ENCODE peak calls at places on chromosomes 3 and 15, in five cellular contexts. One of them, this sample, is unnamed. For H3K9me3, the result is how much of the 10 kb centered on the place peaks cover.

GRCh38 chr3:155382396-155383042 is 89.0 kb upstream of the STRIT1 start:
- DNase-seq in astrocyte: peak
- DNase-seq in BE2C: peak
- DNase-seq in psoas muscle: peak
- DNase-seq in transverse colon: peak
- DNase-seq in this sample: peak

GRCh38 chr3:169252535-169252934 is 411.0 kb downstream of the MECOM start:
- DNase-seq in astrocyte: no peak
- DNase-seq in BE2C: no peak
- DNase-seq in psoas muscle: no peak
- DNase-seq in transverse colon: no peak
- DNase-seq in this sample: no peak

GRCh38 chr3:168996622-168997021 is 666.9 kb downstream of the MECOM start:
- DNase-seq in astrocyte: no peak
- DNase-seq in BE2C: no peak
- DNase-seq in psoas muscle: no peak
- DNase-seq in transverse colon: no peak
- DNase-seq in this sample: peak

GRCh38 chr15:49085696-49086459 is 39.6 kb upstream of the SECISBP2L start:
- DNase-seq in astrocyte: no peak
- DNase-seq in BE2C: no peak
- DNase-seq in psoas muscle: no peak
- DNase-seq in transverse colon: no peak
- DNase-seq in this sample: no peak

GRCh38 chr3:23735575-23736326 is 70.0 kb upstream of the UBE2E1 start:
- DNase-seq in astrocyte: no peak
- DNase-seq in BE2C: peak
- DNase-seq in psoas muscle: no peak
- DNase-seq in transverse colon: no peak
- DNase-seq in this sample: no peak

GRCh38 chr3:47394867-47395266 is 14.0 kb downstream of the PTPN23 start:
- DNase-seq in astrocyte: no peak
- DNase-seq in BE2C: no peak
- DNase-seq in psoas muscle: no peak
- DNase-seq in transverse colon: no peak
- DNase-seq in this sample: no peak

GRCh38 chr15:36885709-36886108 is 214.6 kb downstream of the MEIS2 start:
- DNase-seq in astrocyte: no peak
- DNase-seq in BE2C: no peak
- DNase-seq in psoas muscle: no peak
- DNase-seq in transverse colon: no peak
- DNase-seq in this sample: no peak

GRCh38 chr3:191492601-191493000 is 31.6 kb downstream of the PYDC2 start:
- DNase-seq in astrocyte: peak
- DNase-seq in BE2C: no peak
- DNase-seq in psoas muscle: no peak
- DNase-seq in transverse colon: no peak
- DNase-seq in this sample: no peak

GRCh38 chr3:155548194-155548593 is 196.7 kb downstream of the PLCH1 start:
- DNase-seq in astrocyte: peak
- DNase-seq in BE2C: no peak
- DNase-seq in psoas muscle: no peak
- DNase-seq in transverse colon: no peak
- DNase-seq in this sample: no peak

GRCh38 chr15:68389936-68390790 is 41.8 kb downstream of the ITGA11 start:
- DNase-seq in astrocyte: peak
- DNase-seq in BE2C: peak
- DNase-seq in psoas muscle: no peak
- DNase-seq in transverse colon: no peak
- DNase-seq in this sample: no peak

GRCh38 chr15:65082303-65082958 is 5.9 kb downstream of the KBTBD13 start:
- DNase-seq in astrocyte: no peak
- DNase-seq in BE2C: peak
- DNase-seq in psoas muscle: no peak
- DNase-seq in transverse colon: peak
- DNase-seq in this sample: no peak

GRCh38 chr3:86774082-86774691 is 216.8 kb downstream of the VGLL3 start:
- DNase-seq in astrocyte: peak
- DNase-seq in BE2C: no peak
- DNase-seq in psoas muscle: no peak
- DNase-seq in transverse colon: no peak
- DNase-seq in this sample: no peak

GRCh38 chr3:111539351-111540331 is 2.4 kb upstream of the CD96 start:
- DNase-seq in astrocyte: no peak
- DNase-seq in BE2C: peak
- DNase-seq in psoas muscle: no peak
- DNase-seq in transverse colon: peak
- DNase-seq in this sample: peak

GRCh38 chr15:97084650-97085049 is 754.1 kb downstream of the NR2F2 start:
- DNase-seq in astrocyte: peak
- DNase-seq in BE2C: no peak
- DNase-seq in psoas muscle: no peak
- DNase-seq in transverse colon: no peak
- DNase-seq in this sample: no peak

GRCh38 chr3:110383356-110383755 is 688.3 kb upstream of the NECTIN3 start:
- DNase-seq in astrocyte: no peak
- DNase-seq in BE2C: no peak
- DNase-seq in psoas muscle: no peak
- DNase-seq in transverse colon: no peak
- DNase-seq in this sample: no peak

GRCh38 chr15:78621810-78622402 is 1.1 kb upstream of the CHRNA3 start:
- DNase-seq in astrocyte: no peak
- DNase-seq in BE2C: no peak
- DNase-seq in psoas muscle: no peak
- DNase-seq in transverse colon: no peak
- DNase-seq in this sample: no peak

GRCh38 chr15:77415450-77416448 is 4.2 kb downstream of the PEAK1 start:
- DNase-seq in astrocyte: peak
- DNase-seq in BE2C: no peak
- DNase-seq in psoas muscle: peak
- DNase-seq in transverse colon: no peak
- DNase-seq in this sample: no peak

GRCh38 chr15:43517354-43518072 is at the start of gene MAP1A:
- DNase-seq in astrocyte: peak
- DNase-seq in BE2C: peak
- DNase-seq in psoas muscle: peak
- DNase-seq in transverse colon: peak
- DNase-seq in this sample: peak

GRCh38 chr3:65786891-65787290 is 251.8 kb downstream of the MAGI1 start:
- DNase-seq in astrocyte: no peak
- DNase-seq in BE2C: no peak
- DNase-seq in psoas muscle: no peak
- DNase-seq in transverse colon: no peak
- DNase-seq in this sample: no peak

GRCh38 chr3:178302966-178303930 is 233.0 kb upstream of the KCNMB2 start:
- DNase-seq in astrocyte: no peak
- DNase-seq in BE2C: no peak
- DNase-seq in psoas muscle: no peak
- DNase-seq in transverse colon: no peak
- DNase-seq in this sample: no peak

GRCh38 chr15:34188711-34189110 is 21.2 kb downstream of the KATNBL1 start:
- DNase-seq in astrocyte: peak
- DNase-seq in BE2C: no peak
- DNase-seq in psoas muscle: no peak
- DNase-seq in transverse colon: no peak
- DNase-seq in this sample: no peak
- H3K9me3 ChIP-seq in astrocyte: under half
- H3K9me3 ChIP-seq in BE2C: under half
- H3K9me3 ChIP-seq in psoas muscle: under half
- H3K9me3 ChIP-seq in transverse colon: under half
- H3K9me3 ChIP-seq in this sample: under half

GRCh38 chr15:25178835-25179672 is 224.3 kb downstream of the SNRPN start:
- DNase-seq in astrocyte: no peak
- DNase-seq in BE2C: no peak
- DNase-seq in psoas muscle: peak
- DNase-seq in transverse colon: peak
- DNase-seq in this sample: peak
- H3K9me3 ChIP-seq in astrocyte: under half
- H3K9me3 ChIP-seq in BE2C: under half
- H3K9me3 ChIP-seq in psoas muscle: under half
- H3K9me3 ChIP-seq in transverse colon: under half
- H3K9me3 ChIP-seq in this sample: half or more

DNA sequence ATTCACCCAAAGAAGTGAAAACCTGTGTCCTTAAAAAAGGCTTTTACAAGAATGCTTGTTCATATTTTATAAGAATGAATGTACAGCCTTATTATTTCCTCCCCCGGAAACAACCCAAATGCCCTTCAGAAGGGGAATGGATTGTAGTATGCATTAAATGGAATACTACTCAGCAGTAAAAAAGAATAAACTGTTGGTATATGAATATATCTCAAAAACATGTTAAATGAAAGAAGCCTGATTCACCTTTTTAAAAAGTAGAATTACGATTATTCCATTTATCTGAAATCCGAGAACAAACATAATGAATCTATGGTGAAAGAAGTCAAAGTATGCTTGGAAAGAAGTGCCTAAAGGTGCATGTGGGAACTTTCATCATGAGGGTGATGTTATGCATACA is 20.5 kb downstream of the STT3B start:
- DNase-seq in astrocyte: no peak
- DNase-seq in BE2C: no peak
- DNase-seq in psoas muscle: no peak
- DNase-seq in transverse colon: no peak
- DNase-seq in this sample: no peak
- H3K9me3 ChIP-seq in astrocyte: under half
- H3K9me3 ChIP-seq in BE2C: under half
- H3K9me3 ChIP-seq in psoas muscle: under half
- H3K9me3 ChIP-seq in transverse colon: under half
- H3K9me3 ChIP-seq in this sample: under half

DNA sequence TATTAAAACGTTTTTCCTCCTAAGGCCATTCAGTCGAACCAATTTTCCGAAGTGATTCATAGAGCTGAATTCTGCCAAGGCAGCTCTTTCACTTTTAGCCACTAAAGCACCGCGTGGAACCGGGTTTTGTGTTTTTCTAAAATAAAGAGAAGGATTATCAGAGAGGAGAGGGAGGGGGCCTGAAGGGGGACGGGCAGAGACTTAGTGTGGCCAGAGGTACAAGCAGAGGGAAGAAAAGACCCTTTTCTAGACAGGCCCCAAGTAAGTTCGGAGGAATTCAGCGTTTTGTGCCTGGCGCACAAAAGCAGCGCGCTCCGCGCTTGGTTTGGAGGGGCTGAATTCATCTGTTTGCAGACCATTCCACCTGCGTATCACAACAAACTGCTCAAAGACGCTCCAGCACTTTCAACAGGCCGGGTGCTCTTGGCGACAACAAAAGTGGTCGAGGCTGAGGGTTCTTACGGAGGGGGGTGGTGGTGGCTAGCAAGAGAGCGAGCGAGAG is 1.1 kb upstream of the FEZF2 start:
- DNase-seq in astrocyte: peak
- DNase-seq in BE2C: no peak
- DNase-seq in psoas muscle: no peak
- DNase-seq in transverse colon: no peak
- DNase-seq in this sample: no peak
- H3K9me3 ChIP-seq in astrocyte: under half
- H3K9me3 ChIP-seq in BE2C: under half
- H3K9me3 ChIP-seq in psoas muscle: under half
- H3K9me3 ChIP-seq in transverse colon: under half
- H3K9me3 ChIP-seq in this sample: under half

GRCh38 chr15:90957105-90957790 is 2.6 kb downstream of the RCCD1 start:
- DNase-seq in astrocyte: peak
- DNase-seq in BE2C: peak
- DNase-seq in psoas muscle: no peak
- DNase-seq in transverse colon: no peak
- DNase-seq in this sample: no peak
- H3K9me3 ChIP-seq in astrocyte: under half
- H3K9me3 ChIP-seq in BE2C: under half
- H3K9me3 ChIP-seq in psoas muscle: under half
- H3K9me3 ChIP-seq in transverse colon: under half
- H3K9me3 ChIP-seq in this sample: under half

GRCh38 chr3:39299279-39299678 is 19.4 kb upstream of the CX3CR1 start:
- DNase-seq in astrocyte: no peak
- DNase-seq in BE2C: no peak
- DNase-seq in psoas muscle: no peak
- DNase-seq in transverse colon: no peak
- DNase-seq in this sample: no peak

GRCh38 chr3:39296197-39297077 is 16.6 kb upstream of the CX3CR1 start:
- DNase-seq in astrocyte: no peak
- DNase-seq in BE2C: no peak
- DNase-seq in psoas muscle: no peak
- DNase-seq in transverse colon: no peak
- DNase-seq in this sample: no peak

DNA sequence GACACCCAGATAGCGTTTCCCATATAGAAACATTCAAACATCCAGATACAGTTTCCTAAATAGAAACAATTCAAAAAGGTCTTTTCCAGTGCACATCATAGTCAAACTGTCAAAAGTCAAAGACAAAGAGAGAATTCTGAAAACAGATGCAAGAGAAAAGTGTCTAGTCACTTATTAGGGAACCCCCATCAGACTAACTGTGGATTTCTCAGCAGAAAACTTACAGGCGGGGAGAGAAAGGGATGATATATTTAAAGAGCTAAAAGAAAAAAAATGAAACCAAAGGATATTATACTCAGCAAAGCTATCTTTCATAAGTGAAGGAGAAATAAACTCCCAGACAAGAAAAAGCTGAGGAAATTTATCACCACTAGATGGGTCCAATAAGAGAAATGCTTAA is 22.3 kb upstream of the CX3CR1 start:
- DNase-seq in astrocyte: no peak
- DNase-seq in BE2C: no peak
- DNase-seq in psoas muscle: no peak
- DNase-seq in transverse colon: no peak
- DNase-seq in this sample: no peak
- H3K9me3 ChIP-seq in astrocyte: under half
- H3K9me3 ChIP-seq in BE2C: under half
- H3K9me3 ChIP-seq in psoas muscle: under half
- H3K9me3 ChIP-seq in transverse colon: under half
- H3K9me3 ChIP-seq in this sample: under half

GRCh38 chr15:82540984-82541431 is 751 bp upstream of the RPS17 start:
- DNase-seq in astrocyte: peak
- DNase-seq in BE2C: no peak
- DNase-seq in psoas muscle: no peak
- DNase-seq in transverse colon: peak
- DNase-seq in this sample: peak
- H3K9me3 ChIP-seq in astrocyte: under half
- H3K9me3 ChIP-seq in BE2C: under half
- H3K9me3 ChIP-seq in psoas muscle: under half
- H3K9me3 ChIP-seq in transverse colon: under half
- H3K9me3 ChIP-seq in this sample: under half

GRCh38 chr3:79204351-79204750 is 563.4 kb downstream of the ROBO1 start:
- DNase-seq in astrocyte: peak
- DNase-seq in BE2C: no peak
- DNase-seq in psoas muscle: no peak
- DNase-seq in transverse colon: no peak
- DNase-seq in this sample: no peak

GRCh38 chr3:79199966-79200365 is 567.8 kb downstream of the ROBO1 start:
- DNase-seq in astrocyte: peak
- DNase-seq in BE2C: no peak
- DNase-seq in psoas muscle: no peak
- DNase-seq in transverse colon: no peak
- DNase-seq in this sample: no peak

GRCh38 chr3:79200456-79200855 is 567.3 kb downstream of the ROBO1 start:
- DNase-seq in astrocyte: peak
- DNase-seq in BE2C: no peak
- DNase-seq in psoas muscle: no peak
- DNase-seq in transverse colon: no peak
- DNase-seq in this sample: no peak

GRCh38 chr3:79202471-79203143 is 565.2 kb downstream of the ROBO1 start:
- DNase-seq in astrocyte: no peak
- DNase-seq in BE2C: no peak
- DNase-seq in psoas muscle: no peak
- DNase-seq in transverse colon: no peak
- DNase-seq in this sample: no peak

GRCh38 chr3:79203144-79203519 is 564.7 kb downstream of the ROBO1 start:
- DNase-seq in astrocyte: peak
- DNase-seq in BE2C: no peak
- DNase-seq in psoas muscle: no peak
- DNase-seq in transverse colon: no peak
- DNase-seq in this sample: no peak
- H3K9me3 ChIP-seq in astrocyte: under half
- H3K9me3 ChIP-seq in BE2C: under half
- H3K9me3 ChIP-seq in psoas muscle: under half
- H3K9me3 ChIP-seq in transverse colon: under half
- H3K9me3 ChIP-seq in this sample: under half